ENCODE peak calls at places on chromosomes 16 and 17, in ten cellular contexts. W is stimulated activated CD8-positive, alpha-beta memory T cell treated with anti-CD3 and anti-CD28 coated beads, Interleukin-4, amount 100 ng/mL, for 4 hours; L is NCI-H187; Q is stimulated activated CD4-positive, alpha-beta T cell treated with anti-CD3 and anti-CD28 coated beads, Interleukin-15, amount 100 ng/mL, for 1 hour; Z is NCI-H1092 treated with DMSO at 0.1 percent for 48 hours; O is endothelial cell; D is nucleus accumbens; V is CD4-positive, alpha-beta T cell; E is RPMI7951; I is naive thymus-derived CD4-positive, alpha-beta T cell. T is an unnamed sample.

GRCh38 chr17:32486091-32486700 is 597 bp upstream of the CDK5R1 start:
- DNase-seq in W (peak; percentile 37), L (peak; percentile 29), Q (peak; percentile 62), Z (peak; percentile 87), O (peak; percentile 70), D (peak; percentile 60), V (peak; percentile 67), E (peak; percentile 79), I (peak; percentile 78), T (peak; percentile 78)

GRCh38 chr17:38636054-38636453 is 30.3 kb upstream of the SRCIN1 start:
- DNase-seq in W (no peak), L (no peak), Q (no peak), Z (no peak), O (no peak), D (no peak), V (no peak), E (no peak), I (no peak), T (no peak)

GRCh38 chr16:19850131-19850817 is 34.4 kb downstream of the GPRC5B start:
- DNase-seq in W (no peak), L (no peak), Q (no peak), Z (no peak), O (no peak), D (no peak), V (no peak), E (no peak), I (no peak), T (no peak)

GRCh38 chr16:72256398-72257048 is 84.6 kb upstream of the PMFBP1 start:
- DNase-seq in W (no peak), L (no peak), Q (no peak), Z (no peak), O (no peak), D (no peak), V (no peak), E (peak; percentile 65), I (no peak), T (no peak)

GRCh38 chr16:899678-900060 is 71.1 kb downstream of the LMF1 start:
- DNase-seq in W (no peak), L (no peak), Q (no peak), Z (no peak), O (no peak), D (no peak), V (no peak), E (no peak), I (no peak), T (no peak)

GRCh38 chr17:36813357-36813756 is 123.9 kb upstream of the LHX1 start:
- DNase-seq in W (no peak), L (no peak), Q (no peak), Z (no peak), O (no peak), D (no peak), V (no peak), E (no peak), I (no peak), T (no peak)

GRCh38 chr17:44979426-44980273 is 11.5 kb upstream of the C1QL1 start:
- DNase-seq in W (no peak), L (no peak), Q (no peak), Z (peak; percentile 18), O (no peak), D (no peak), V (no peak), E (no peak), I (no peak), T (no peak)

GRCh38 chr17:81740395-81740961 is 28.4 kb downstream of the SLC25A10 start:
- DNase-seq in W (no peak), L (no peak), Q (no peak), Z (no peak), O (no peak), D (no peak), V (no peak), E (no peak), I (no peak), T (no peak)

GRCh38 chr17:69227536-69227935 is 1.1 kb downstream of the ABCA10 start:
- DNase-seq in W (no peak), L (no peak), Q (no peak), Z (no peak), O (no peak), D (no peak), V (no peak), E (no peak), I (no peak), T (no peak)

GRCh38 chr16:278863-279366 is 1.5 kb upstream of the ARHGDIG start:
- DNase-seq in W (no peak), L (no peak), Q (no peak), Z (peak; percentile 45), O (no peak), D (no peak), V (no peak), E (peak; percentile 25), I (no peak), T (peak; percentile 33)

GRCh38 chr16:85634747-85635544 is 21.8 kb downstream of the GSE1 start:
- DNase-seq in W (no peak), L (no peak), Q (no peak), Z (no peak), O (peak; percentile 38), D (no peak), V (no peak), E (no peak), I (no peak), T (no peak)

GRCh38 chr17:81221371-81221841 is 1.4 kb downstream of the CEP131 start:
- DNase-seq in W (no peak), L (no peak), Q (no peak), Z (no peak), O (no peak), D (no peak), V (no peak), E (no peak), I (no peak), T (no peak)

GRCh38 chr16:89200124-89200849 is at the start of gene SLC22A31:
- DNase-seq in W (no peak), L (no peak), Q (no peak), Z (no peak), O (no peak), D (no peak), V (no peak), E (no peak), I (no peak), T (peak; percentile 60)

GRCh38 chr16:29811170-29811895 is 660 bp upstream of the PRRT2 start:
- DNase-seq in W (no peak), L (peak; percentile 46), Q (peak; percentile 51), Z (peak; percentile 81), O (peak; percentile 86), D (peak; percentile 84), V (peak; percentile 64), E (peak; percentile 98), I (peak; percentile 83), T (peak; percentile 96)

GRCh38 chr16:138049-138417 is 440 bp downstream of the NPRL3 start:
- DNase-seq in W (no peak), L (no peak), Q (peak; percentile 25), Z (peak; percentile 27), O (peak; percentile 57), D (no peak), V (no peak), E (no peak), I (peak; percentile 55), T (peak; percentile 49)

GRCh38 chr17:16081507-16082087 is 82.0 kb downstream of the TTC19 start:
- DNase-seq in W (no peak), L (no peak), Q (no peak), Z (no peak), O (no peak), D (no peak), V (no peak), E (no peak), I (no peak), T (no peak)

GRCh38 chr17:75877752-75878173 is 618 bp downstream of the TRIM47 start:
- DNase-seq in W (peak; percentile 43), L (no peak), Q (peak; percentile 64), Z (peak; percentile 65), O (peak; percentile 68), D (no peak), V (peak; percentile 60), E (peak; percentile 68), I (peak; percentile 77), T (peak; percentile 78)